ENCODE peak calls at places on chromosomes 13 and 19, in six cellular contexts. E, C, J, T, Z and D are unnamed samples. For H3K36me3, the result is how much of the 10 kb centered on the place peaks cover.

GRCh38 chr19:11530432-11530831 is 1.5 kb upstream of the ECSIT start:
- DNase-seq in E (peak), C (peak), J (peak), T (peak), Z (peak), D (peak)

GRCh38 chr19:17475541-17476115 is 5.3 kb downstream of the SLC27A1 start:
- DNase-seq in E (no peak), C (no peak), J (no peak), T (no peak), Z (peak), D (peak)

GRCh38 chr13:73522937-73523336 is 464.1 kb downstream of the KLF5 start:
- DNase-seq in E (no peak), C (no peak), J (peak), T (no peak), Z (no peak), D (no peak)

GRCh38 chr13:93411281-93411680 is 184.7 kb downstream of the GPC6 start:
- DNase-seq in E (no peak), C (no peak), J (no peak), T (no peak), Z (no peak), D (no peak)

GRCh38 chr19:49387936-49388372 is at the start of gene KASH5:
- DNase-seq in E (peak), C (peak), J (peak), T (no peak), Z (peak), D (peak)

GRCh38 chr13:98427331-98427995 is 149.4 kb downstream of the STK24 start:
- DNase-seq in E (no peak), C (no peak), J (no peak), T (no peak), Z (no peak), D (no peak)

GRCh38 chr13:51585234-51585672 is 991 bp downstream of the WDFY2 start:
- DNase-seq in E (no peak), C (peak), J (no peak), T (peak), Z (no peak), D (peak)

GRCh38 chr19:41434450-41434849 is 5.3 kb downstream of the DMAC2 start:
- DNase-seq in E (no peak), C (no peak), J (no peak), T (no peak), Z (no peak), D (no peak)

GRCh38 chr13:60627071-60627686 is 230.2 kb downstream of the TDRD3 start:
- DNase-seq in E (peak), C (peak), J (peak), T (peak), Z (no peak), D (peak)

GRCh38 chr13:52713894-52714293 is 25.7 kb downstream of the CNMD start:
- DNase-seq in E (no peak), C (peak), J (no peak), T (no peak), Z (no peak), D (no peak)

GRCh38 chr19:441213-441823 is 19.5 kb downstream of the SHC2 start:
- DNase-seq in E (no peak), C (no peak), J (no peak), T (no peak), Z (peak), D (no peak)

GRCh38 chr13:97259787-97260641 is 37.9 kb downstream of the MBNL2 start:
- DNase-seq in E (no peak), C (no peak), J (no peak), T (no peak), Z (peak), D (no peak)

GRCh38 chr19:39397360-39398296 is 6.5 kb downstream of the MED29 start:
- DNase-seq in E (peak), C (peak), J (peak), T (peak), Z (peak), D (peak)

GRCh38 chr19:55471266-55471665 is 5.2 kb upstream of the ZNF628 start:
- DNase-seq in E (no peak), C (no peak), J (no peak), T (no peak), Z (no peak), D (no peak)

GRCh38 chr13:44317752-44318550 is 55.7 kb upstream of the SERP2 start:
- DNase-seq in E (no peak), C (no peak), J (no peak), T (no peak), Z (no peak), D (no peak)

GRCh38 chr13:24253520-24254150 is 55.7 kb upstream of the C1QTNF9 start:
- DNase-seq in E (no peak), C (no peak), J (no peak), T (no peak), Z (no peak), D (no peak)

GRCh38 chr13:98822238-98822606 is 69.8 kb upstream of the SLC15A1 start:
- DNase-seq in E (no peak), C (no peak), J (no peak), T (no peak), Z (no peak), D (peak)

GRCh38 chr19:11137542-11138384 is 17.8 kb downstream of the SPC24 start:
- DNase-seq in E (peak), C (peak), J (peak), T (peak), Z (peak), D (peak)

GRCh38 chr13:77298403-77298802 is 28.5 kb downstream of the MYCBP2 start:
- DNase-seq in E (no peak), C (no peak), J (no peak), T (no peak), Z (no peak), D (no peak)

GRCh38 chr13:19927117-19927734 is 31.3 kb upstream of the ZMYM2 start:
- DNase-seq in E (no peak), C (no peak), J (peak), T (no peak), Z (no peak), D (no peak)

GRCh38 chr13:25046985-25047660 is 48.8 kb upstream of the PABPC3 start:
- DNase-seq in E (no peak), C (no peak), J (peak), T (no peak), Z (no peak), D (no peak)

GRCh38 chr19:49361438-49362047 is 673 bp downstream of the TEAD2 start:
- DNase-seq in E (peak), C (peak), J (peak), T (no peak), Z (peak), D (peak)

GRCh38 chr13:95382411-95382810 is 81.2 kb upstream of the ABCC4 start:
- DNase-seq in E (no peak), C (no peak), J (no peak), T (no peak), Z (no peak), D (no peak)

GRCh38 chr19:3353493-3353892 is 12.9 kb upstream of the NFIC start:
- DNase-seq in E (no peak), C (no peak), J (no peak), T (no peak), Z (no peak), D (no peak)

GRCh38 chr13:57633950-57634828 is 2.6 kb downstream of the PCDH17 start:
- DNase-seq in E (peak), C (no peak), J (peak), T (no peak), Z (no peak), D (peak)

GRCh38 chr13:22828081-22828480 is 352.7 kb upstream of the SGCG start:
- DNase-seq in E (no peak), C (no peak), J (no peak), T (no peak), Z (no peak), D (no peak)

GRCh38 chr13:51632643-51633357 is 48.5 kb downstream of the WDFY2 start:
- DNase-seq in E (no peak), C (no peak), J (peak), T (no peak), Z (no peak), D (peak)

GRCh38 chr19:18021121-18021755 is 13.3 kb downstream of the ARRDC2 start:
- DNase-seq in E (no peak), C (peak), J (no peak), T (no peak), Z (peak), D (peak)

GRCh38 chr13:49926019-49926418 is 10.1 kb downstream of the SPRYD7 start:
- DNase-seq in E (no peak), C (no peak), J (no peak), T (no peak), Z (no peak), D (no peak)

GRCh38 chr19:17616961-17617806 is 61.7 kb downstream of the COLGALT1 start:
- DNase-seq in E (peak), C (no peak), J (peak), T (peak), Z (no peak), D (no peak)

DNA sequence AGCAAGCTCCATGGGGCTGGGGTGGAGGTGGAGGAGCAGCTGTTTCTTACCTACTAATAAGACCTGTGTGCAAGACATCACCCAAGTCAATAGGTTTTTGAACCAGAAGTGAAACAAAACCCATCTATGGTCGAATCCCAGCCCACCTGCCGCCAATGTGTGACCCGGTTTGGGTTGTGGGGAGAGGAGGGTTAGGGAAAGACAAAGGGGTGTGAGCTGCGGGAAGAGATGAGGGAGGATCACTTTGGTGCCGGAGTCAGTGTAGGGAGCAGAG is 641 bp downstream of the LPAR2 start:
- DNase-seq in E (no peak), C (no peak), J (no peak), T (no peak), Z (peak), D (no peak)
- H3K36me3 ChIP-seq in E (under half), C (under half), J (under half), T (under half), Z (under half), D (under half)

GRCh38 chr13:42367836-42368235 is 95.9 kb downstream of the AKAP11 start:
- DNase-seq in E (no peak), C (no peak), J (no peak), T (no peak), Z (no peak), D (no peak)
- H3K36me3 ChIP-seq in E (under half), C (under half), J (under half), T (under half), Z (under half), D (under half)

GRCh38 chr13:112795277-112795676 is 105.4 kb downstream of the ATP11A start:
- DNase-seq in E (no peak), C (no peak), J (no peak), T (no peak), Z (no peak), D (no peak)

GRCh38 chr13:112799394-112799793 is 109.6 kb downstream of the ATP11A start:
- DNase-seq in E (no peak), C (no peak), J (no peak), T (no peak), Z (no peak), D (no peak)

GRCh38 chr13:112793545-112794445 is 104.0 kb downstream of the ATP11A start:
- DNase-seq in E (no peak), C (no peak), J (no peak), T (no peak), Z (no peak), D (no peak)

GRCh38 chr13:112800057-112800456 is 110.2 kb downstream of the ATP11A start:
- DNase-seq in E (no peak), C (no peak), J (no peak), T (no peak), Z (no peak), D (no peak)

GRCh38 chr13:112796190-112796915 is 106.5 kb downstream of the ATP11A start:
- DNase-seq in E (no peak), C (no peak), J (no peak), T (no peak), Z (no peak), D (no peak)
- H3K36me3 ChIP-seq in E (under half), C (under half), J (under half), T (under half), Z (under half), D (under half)

DNA sequence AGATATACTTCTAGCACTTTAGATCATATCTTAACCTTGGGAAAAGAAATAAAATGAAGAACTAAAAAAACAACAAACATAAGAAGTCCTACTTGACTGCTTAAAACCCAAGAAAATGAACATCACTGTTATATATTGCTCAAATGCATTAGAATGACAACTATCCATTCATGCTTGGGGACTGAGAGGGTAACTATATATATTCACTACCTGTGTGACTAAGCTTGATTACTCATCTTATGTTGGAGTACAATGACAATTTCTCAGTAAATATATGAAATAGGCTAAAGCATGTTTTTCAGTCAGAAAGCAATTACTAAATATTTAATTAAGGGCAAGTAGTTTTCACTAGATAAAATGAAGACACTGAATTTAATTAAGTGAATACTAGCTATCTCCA is 40.1 kb downstream of the ZC3H13 start:
- DNase-seq in E (no peak), C (no peak), J (no peak), T (no peak), Z (no peak), D (no peak)
- H3K36me3 ChIP-seq in E (under half), C (under half), J (under half), T (half or more), Z (under half), D (under half)

DNA sequence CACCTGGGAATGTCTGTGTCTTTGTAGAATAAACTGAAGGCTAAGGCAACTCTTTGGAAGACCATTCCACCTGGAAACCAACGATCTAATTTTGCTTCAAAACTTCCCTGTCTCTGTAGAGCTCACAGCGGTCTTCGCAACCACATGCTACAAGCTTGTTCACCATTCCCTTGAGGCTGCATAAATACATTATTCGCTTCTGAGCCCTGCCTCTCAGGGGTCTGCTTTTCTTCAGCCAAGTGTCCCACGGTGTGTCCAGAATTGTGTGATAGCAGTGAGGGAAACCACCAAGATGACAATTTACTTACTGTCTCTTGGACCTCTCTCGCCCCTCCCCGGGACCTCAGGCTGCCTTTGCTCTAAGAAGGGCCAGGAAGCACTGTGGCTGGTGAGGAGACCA is 51.1 kb downstream of the GPR12 start:
- DNase-seq in E (no peak), C (no peak), J (no peak), T (no peak), Z (no peak), D (no peak)
- H3K36me3 ChIP-seq in E (under half), C (under half), J (under half), T (under half), Z (under half), D (under half)

GRCh38 chr19:6242677-6243076 is 37.1 kb downstream of the MLLT1 start:
- DNase-seq in E (no peak), C (no peak), J (no peak), T (no peak), Z (no peak), D (no peak)
- H3K36me3 ChIP-seq in E (under half), C (under half), J (under half), T (under half), Z (under half), D (under half)

DNA sequence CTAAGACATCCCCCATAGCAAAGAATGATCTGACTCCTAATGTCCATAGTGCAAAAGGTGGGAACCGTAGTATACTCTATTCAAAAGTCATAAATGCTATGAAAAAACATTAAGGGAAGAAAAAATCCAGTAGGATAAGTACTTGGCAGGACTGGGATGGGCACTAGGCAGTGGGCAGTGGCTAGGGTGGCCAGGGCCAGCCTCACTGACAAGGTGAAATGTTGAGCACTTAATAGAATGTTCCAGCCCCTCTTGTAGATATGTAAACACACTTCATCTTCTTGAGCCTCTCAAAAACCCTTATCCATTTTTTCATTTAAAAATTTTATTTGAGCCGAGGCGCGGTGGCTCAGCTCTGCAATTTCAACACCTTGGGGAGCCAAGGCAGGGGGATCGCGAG is 1.5 kb upstream of the CLEC4G start:
- DNase-seq in E (no peak), C (no peak), J (no peak), T (no peak), Z (no peak), D (no peak)
- H3K36me3 ChIP-seq in E (under half), C (under half), J (under half), T (under half), Z (under half), D (under half)

GRCh38 chr13:111230385-111230930 is 90.0 kb upstream of the TEX29 start:
- DNase-seq in E (no peak), C (no peak), J (no peak), T (no peak), Z (no peak), D (no peak)

GRCh38 chr13:111228262-111229144 is 91.9 kb upstream of the TEX29 start:
- DNase-seq in E (no peak), C (no peak), J (no peak), T (no peak), Z (peak), D (peak)

GRCh38 chr13:111225184-111225583 is 95.3 kb upstream of the TEX29 start:
- DNase-seq in E (no peak), C (no peak), J (no peak), T (no peak), Z (no peak), D (no peak)

GRCh38 chr13:111227405-111227804 is 93.0 kb upstream of the TEX29 start:
- DNase-seq in E (no peak), C (no peak), J (no peak), T (no peak), Z (no peak), D (no peak)

DNA sequence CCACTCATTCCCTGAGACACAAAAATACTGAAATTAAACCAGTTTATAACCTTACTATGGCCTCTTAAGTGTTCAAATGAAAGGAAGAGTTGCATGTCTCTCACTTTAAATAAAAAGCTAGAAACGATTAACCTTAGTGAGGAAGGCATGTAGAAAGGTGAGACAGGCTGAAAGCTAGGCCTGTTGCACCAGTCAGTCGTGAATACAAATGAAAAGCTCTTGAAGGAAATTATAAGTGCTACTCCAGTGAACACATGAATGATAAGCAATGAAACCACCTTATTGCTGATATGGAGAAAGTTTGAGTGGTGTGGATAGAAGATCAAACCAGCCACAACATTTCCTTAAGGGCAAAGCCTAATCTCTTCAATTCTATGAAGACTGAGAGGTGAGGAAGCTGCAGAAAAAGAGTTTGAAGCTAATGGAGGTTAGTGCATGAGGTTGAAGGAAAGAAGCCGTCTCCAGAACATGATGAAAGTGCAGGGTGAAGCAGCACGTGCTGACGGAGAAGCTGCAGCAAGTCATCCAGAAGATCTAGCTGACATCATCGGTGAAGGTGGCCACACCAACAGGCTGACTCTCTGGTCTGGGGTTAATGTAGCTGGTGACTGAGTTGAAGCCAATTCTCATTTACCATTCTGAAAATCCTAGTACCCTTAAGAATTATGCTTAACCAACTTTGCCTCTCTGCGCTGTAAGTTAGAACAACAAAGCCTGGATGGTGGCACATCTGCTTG is 94.5 kb upstream of the TEX29 start:
- DNase-seq in E (no peak), C (no peak), J (no peak), T (no peak), Z (no peak), D (no peak)
- H3K36me3 ChIP-seq in E (under half), C (under half), J (under half), T (half or more), Z (under half), D (under half)